ENCODE peak calls at places on chromosomes 11 and 22, in four cellular contexts. One of them, this sample, is unnamed.

GRCh38 chr11:67260406-67260805 is 5.9 kb upstream of the GRK2 start:
- DNase-seq in HL-60: no peak
- DNase-seq in GM12878: no peak
- DNase-seq in K562: no peak
- DNase-seq in this sample: no peak

GRCh38 chr22:44384981-44385610 is 72.3 kb upstream of the SHISAL1 start:
- DNase-seq in HL-60: no peak
- DNase-seq in GM12878: no peak
- DNase-seq in K562: no peak
- DNase-seq in this sample: no peak

GRCh38 chr22:42425337-42425988 is 6.7 kb downstream of the NFAM1 start:
- DNase-seq in HL-60: no peak
- DNase-seq in GM12878: no peak
- DNase-seq in K562: no peak
- DNase-seq in this sample: no peak

GRCh38 chr11:110763249-110764011 is 51.2 kb upstream of the ARHGAP20 start:
- DNase-seq in HL-60: no peak
- DNase-seq in GM12878: no peak
- DNase-seq in K562: no peak
- DNase-seq in this sample: no peak

GRCh38 chr11:1749020-1749758 is 1.2 kb downstream of the IFITM10 start:
- DNase-seq in HL-60: no peak
- DNase-seq in GM12878: no peak
- DNase-seq in K562: no peak
- DNase-seq in this sample: no peak

GRCh38 chr22:46774456-46775363 is 12.3 kb downstream of the TBC1D22A start:
- DNase-seq in HL-60: no peak
- DNase-seq in GM12878: no peak
- DNase-seq in K562: no peak
- DNase-seq in this sample: no peak

GRCh38 chr22:35589071-35589735 is 27.9 kb downstream of the MB start:
- DNase-seq in HL-60: peak; percentile 65
- DNase-seq in GM12878: no peak
- DNase-seq in K562: no peak
- DNase-seq in this sample: no peak

GRCh38 chr11:7348432-7349298 is 97.0 kb downstream of the SYT9 start:
- DNase-seq in HL-60: no peak
- DNase-seq in GM12878: no peak
- DNase-seq in K562: no peak
- DNase-seq in this sample: no peak

GRCh38 chr11:110463153-110463552 is 33.4 kb downstream of the FDX1 start:
- DNase-seq in HL-60: peak; percentile 15
- DNase-seq in GM12878: no peak
- DNase-seq in K562: peak; percentile 12
- DNase-seq in this sample: no peak

GRCh38 chr11:100676901-100677300 is 10.2 kb upstream of the ARHGAP42 start:
- DNase-seq in HL-60: no peak
- DNase-seq in GM12878: no peak
- DNase-seq in K562: no peak
- DNase-seq in this sample: no peak

GRCh38 chr11:251550-251949 is 14.8 kb downstream of the PSMD13 start:
- DNase-seq in HL-60: no peak
- DNase-seq in GM12878: no peak
- DNase-seq in K562: no peak
- DNase-seq in this sample: no peak

GRCh38 chr22:42986115-42986514 is 28.8 kb downstream of the PACSIN2 start:
- DNase-seq in HL-60: no peak
- DNase-seq in GM12878: no peak
- DNase-seq in K562: no peak
- DNase-seq in this sample: no peak

GRCh38 chr11:32426819-32427615 is 8.3 kb downstream of the WT1 start:
- DNase-seq in HL-60: no peak
- DNase-seq in GM12878: no peak
- DNase-seq in K562: peak; percentile 84
- DNase-seq in this sample: no peak

GRCh38 chr11:22491826-22492225 is 133.8 kb downstream of the FANCF start:
- DNase-seq in HL-60: no peak
- DNase-seq in GM12878: no peak
- DNase-seq in K562: no peak
- DNase-seq in this sample: no peak

GRCh38 chr11:1126935-1127663 is 30.7 kb upstream of the MUC5AC start:
- DNase-seq in HL-60: no peak
- DNase-seq in GM12878: no peak
- DNase-seq in K562: no peak
- DNase-seq in this sample: no peak

GRCh38 chr11:130915556-130916237 is 582 bp downstream of the SNX19 start:
- DNase-seq in HL-60: no peak
- DNase-seq in GM12878: no peak
- DNase-seq in K562: no peak
- DNase-seq in this sample: no peak

GRCh38 chr11:58965246-58965985 is 26.1 kb downstream of the GLYATL1 start:
- DNase-seq in HL-60: no peak
- DNase-seq in GM12878: no peak
- DNase-seq in K562: no peak
- DNase-seq in this sample: no peak

GRCh38 chr11:47152953-47153950 is 23.4 kb downstream of the ARFGAP2 start:
- DNase-seq in HL-60: no peak
- DNase-seq in GM12878: peak; percentile 7
- DNase-seq in K562: peak; percentile 82
- DNase-seq in this sample: peak; percentile 58
- TF ChIP-seq SPI1 in HL-60: no peak
- TF ChIP-seq SPI1 in GM12878: no peak
- TF ChIP-seq SPI1 in K562: no peak
- TF ChIP-seq SPI1 in this sample: no peak

GRCh38 chr22:48210812-48211211 is 1448.4 kb downstream of the TBC1D22A start:
- DNase-seq in HL-60: no peak
- DNase-seq in GM12878: no peak
- DNase-seq in K562: no peak
- DNase-seq in this sample: no peak
- TF ChIP-seq SPI1 in HL-60: no peak
- TF ChIP-seq SPI1 in GM12878: no peak
- TF ChIP-seq SPI1 in K562: no peak
- TF ChIP-seq SPI1 in this sample: no peak

GRCh38 chr11:122851366-122852011 is 13.2 kb downstream of the CRTAM start:
- DNase-seq in HL-60: no peak
- DNase-seq in GM12878: no peak
- DNase-seq in K562: no peak
- DNase-seq in this sample: no peak
- TF ChIP-seq SPI1 in HL-60: no peak
- TF ChIP-seq SPI1 in GM12878: peak; percentile 89
- TF ChIP-seq SPI1 in K562: no peak
- TF ChIP-seq SPI1 in this sample: peak; percentile 96

GRCh38 chr11:123475478-123475877 is 45.4 kb downstream of the GRAMD1B start:
- DNase-seq in HL-60: no peak
- DNase-seq in GM12878: no peak
- DNase-seq in K562: no peak
- DNase-seq in this sample: no peak
- TF ChIP-seq SPI1 in HL-60: no peak
- TF ChIP-seq SPI1 in GM12878: no peak
- TF ChIP-seq SPI1 in K562: no peak
- TF ChIP-seq SPI1 in this sample: no peak

DNA sequence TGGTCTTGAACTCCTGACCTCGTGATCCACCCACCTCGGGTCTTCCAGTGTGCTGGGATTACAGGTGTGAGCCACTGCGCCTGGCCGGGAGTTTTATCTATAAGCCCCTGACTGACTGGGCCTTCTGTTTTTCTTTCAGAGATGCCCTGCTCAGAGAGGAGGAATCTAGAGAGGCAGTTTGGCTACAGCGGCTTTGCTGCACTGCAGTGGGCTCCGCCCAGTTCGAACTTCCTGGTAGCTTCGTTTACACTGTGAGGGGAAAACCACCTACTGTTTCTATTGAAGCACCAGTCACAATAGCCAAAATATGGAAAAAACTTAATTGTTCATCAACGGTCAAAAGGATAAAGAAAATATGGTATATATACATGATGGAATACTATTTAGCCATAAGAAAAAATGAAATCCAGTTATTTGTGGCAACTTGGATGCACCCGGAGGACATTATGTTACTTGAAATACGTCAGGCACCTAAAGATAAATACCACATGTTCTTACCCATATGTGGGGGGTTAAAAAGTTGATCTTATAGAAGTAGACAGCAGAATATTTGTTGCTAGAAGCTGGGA is 31.9 kb upstream of the FAM181B start:
- DNase-seq in HL-60: no peak
- DNase-seq in GM12878: no peak
- DNase-seq in K562: no peak
- DNase-seq in this sample: no peak
- TF ChIP-seq SPI1 in HL-60: no peak
- TF ChIP-seq SPI1 in GM12878: no peak
- TF ChIP-seq SPI1 in K562: no peak
- TF ChIP-seq SPI1 in this sample: no peak

DNA sequence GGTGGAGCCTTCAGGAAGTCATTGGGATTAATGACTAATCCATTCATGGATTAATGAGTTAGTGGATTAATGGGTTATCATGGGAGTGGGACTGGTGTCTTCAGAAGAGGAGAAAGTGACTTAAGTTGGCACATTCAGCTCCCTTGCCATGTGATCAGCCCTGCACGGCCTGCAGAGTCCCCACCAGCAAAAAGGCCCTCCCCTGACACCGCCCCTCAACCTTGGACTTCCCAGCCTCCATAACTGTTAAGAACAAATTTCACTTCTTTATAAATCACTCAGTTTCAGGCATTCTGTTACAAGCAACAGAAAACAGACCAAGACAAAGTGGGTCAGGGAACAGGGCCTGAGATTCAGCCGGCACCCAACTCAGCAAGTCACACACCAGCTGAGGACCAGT is 85.3 kb downstream of the MICAL3 start:
- DNase-seq in HL-60: no peak
- DNase-seq in GM12878: no peak
- DNase-seq in K562: no peak
- DNase-seq in this sample: no peak
- TF ChIP-seq SPI1 in HL-60: no peak
- TF ChIP-seq SPI1 in GM12878: no peak
- TF ChIP-seq SPI1 in K562: no peak
- TF ChIP-seq SPI1 in this sample: no peak

DNA sequence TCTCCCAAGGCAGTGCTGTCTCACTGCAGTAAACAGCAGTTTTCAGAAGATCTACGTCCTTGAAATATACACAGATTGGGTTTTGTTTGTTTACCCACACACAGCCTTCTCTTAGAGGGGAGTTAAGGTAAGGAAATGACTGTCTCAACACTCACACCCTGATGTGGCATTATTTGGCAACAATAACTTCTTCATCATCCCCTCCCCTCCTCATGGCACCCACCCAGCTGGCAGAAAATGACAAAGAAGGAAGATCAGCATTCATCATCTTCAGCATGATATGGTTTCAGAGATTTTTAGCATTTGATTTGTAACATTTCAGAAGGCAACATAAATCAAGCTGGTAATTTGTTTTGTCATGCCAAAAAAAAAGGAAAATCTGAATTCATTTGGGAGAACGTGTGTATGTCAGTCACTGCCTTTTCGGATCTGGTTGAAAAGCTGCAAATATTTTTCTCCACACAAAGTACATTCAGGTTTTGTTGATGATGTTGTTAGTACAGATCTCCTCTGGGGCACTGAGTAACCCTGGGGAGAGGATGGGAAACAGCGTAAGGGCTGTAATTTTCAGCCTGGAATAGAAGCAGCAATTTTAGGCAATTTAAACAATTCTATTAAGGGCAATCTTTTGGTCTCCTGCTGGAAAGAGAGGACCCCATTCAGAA is 132.6 kb downstream of the COMMD9 start:
- DNase-seq in HL-60: no peak
- DNase-seq in GM12878: no peak
- DNase-seq in K562: no peak
- DNase-seq in this sample: no peak
- TF ChIP-seq SPI1 in HL-60: no peak
- TF ChIP-seq SPI1 in GM12878: no peak
- TF ChIP-seq SPI1 in K562: no peak
- TF ChIP-seq SPI1 in this sample: no peak

This sample was measured in GM12891.